ENCODE peak calls at places on chromosomes 4 and X, in seven cellular contexts. J, Y, M, H, B, O and U are unnamed samples.

GRCh38 chrX:118824173-118824782 is 654 bp downstream of the ZCCHC12 start:
- DNase-seq in J (no peak), B (no peak), O (peak), Y (no peak), M (peak), H (no peak), U (no peak)

GRCh38 chr4:159003420-159004253 is 99.2 kb upstream of the RAPGEF2 start:
- DNase-seq in M (no peak), B (no peak), H (no peak), J (no peak), Y (no peak), O (peak), U (no peak)

GRCh38 chr4:10878861-10879260 is 194.3 kb upstream of the CLNK start:
- DNase-seq in M (no peak), B (no peak), Y (no peak), J (no peak), H (no peak), O (no peak), U (no peak)

GRCh38 chr4:72326692-72327632 is 242.1 kb downstream of the ADAMTS3 start:
- DNase-seq in H (no peak), J (peak), Y (no peak), O (peak), M (peak), B (peak), U (peak)

GRCh38 chr4:128424524-128425195 is 137.0 kb upstream of the PGRMC2 start:
- DNase-seq in J (no peak), Y (no peak), B (no peak), M (no peak), H (no peak), O (no peak), U (peak)

GRCh38 chr4:158605393-158605792 is 66.3 kb downstream of the C4orf46 start:
- DNase-seq in J (no peak), B (no peak), Y (no peak), H (no peak), O (no peak), M (no peak), U (no peak)

GRCh38 chrX:7054219-7055206 is 93.0 kb upstream of the STS start:
- DNase-seq in H (no peak), B (no peak), O (peak), J (no peak), Y (no peak), M (no peak), U (no peak)

GRCh38 chr4:2256156-2256731 is 5.7 kb downstream of the MXD4 start:
- DNase-seq in O (no peak), Y (no peak), J (no peak), B (no peak), M (peak), H (no peak), U (no peak)

GRCh38 chrX:67351411-67351810 is 192.4 kb upstream of the AR start:
- DNase-seq in O (no peak), Y (no peak), M (no peak), H (no peak), J (no peak), B (no peak), U (no peak)

GRCh38 chr4:54657194-54657555 is 582 bp upstream of the KIT start:
- DNase-seq in B (no peak), H (no peak), J (no peak), Y (no peak), M (peak), O (peak), U (no peak)

GRCh38 chr4:61886180-61886579 is 686.1 kb downstream of the ADGRL3 start:
- DNase-seq in O (no peak), B (no peak), H (no peak), J (no peak), M (no peak), Y (no peak), U (no peak)

GRCh38 chr4:7584760-7585159 is 150.0 kb upstream of the PSAPL1 start:
- DNase-seq in Y (no peak), H (no peak), O (no peak), B (no peak), J (no peak), M (no peak), U (no peak)

GRCh38 chr4:40311811-40312346 is 23.3 kb upstream of the CHRNA9 start:
- DNase-seq in Y (no peak), M (no peak), J (no peak), H (no peak), O (no peak), B (peak), U (no peak)

GRCh38 chr4:51840791-51841190 is 2.2 kb upstream of the DCUN1D4 start:
- DNase-seq in M (no peak), Y (no peak), O (no peak), B (no peak), J (no peak), H (no peak), U (no peak)

GRCh38 chrX:13520931-13521330 is 48.5 kb upstream of the EGFL6 start:
- DNase-seq in J (no peak), O (no peak), B (no peak), M (no peak), H (no peak), Y (no peak), U (no peak)

GRCh38 chr4:41379230-41379629 is 122.5 kb downstream of the UCHL1 start:
- DNase-seq in M (no peak), H (no peak), O (no peak), Y (no peak), B (no peak), J (no peak), U (no peak)

GRCh38 chr4:721261-722171 is 15.9 kb downstream of the PCGF3 start:
- DNase-seq in J (no peak), O (no peak), M (no peak), H (no peak), B (no peak), Y (no peak), U (no peak)

GRCh38 chrX:16658284-16658683 is 8.3 kb downstream of the S100G start:
- DNase-seq in M (no peak), Y (no peak), O (no peak), H (no peak), J (no peak), B (no peak), U (no peak)

GRCh38 chr4:121070696-121071639 is 1.4 kb downstream of the NDNF start:
- DNase-seq in J (peak), O (peak), B (peak), Y (peak), H (no peak), M (peak), U (no peak)

GRCh38 chr4:69823481-69824186 is 36.3 kb downstream of the SULT1E1 start:
- DNase-seq in Y (peak), M (peak), J (peak), O (peak), B (peak), H (no peak), U (no peak)

GRCh38 chr4:99013402-99013843 is 17.9 kb downstream of the METAP1 start:
- DNase-seq in H (no peak), B (no peak), J (no peak), M (no peak), O (no peak), Y (no peak), U (no peak)

GRCh38 chrX:116272328-116272727 is 101.8 kb downstream of the AGTR2 start:
- DNase-seq in Y (no peak), B (peak), J (peak), O (no peak), M (no peak), H (no peak), U (peak)

GRCh38 chrX:32448320-32448719 is 763.0 kb downstream of the DMD start:
- DNase-seq in O (no peak), B (no peak), J (peak), Y (no peak), M (no peak), H (peak), U (no peak)

GRCh38 chr4:10172278-10173038 is 55.9 kb upstream of the WDR1 start:
- DNase-seq in B (no peak), H (no peak), O (peak), M (no peak), J (no peak), Y (no peak), U (no peak)

GRCh38 chr4:124044867-124045266 is 648.3 kb downstream of the SPRY1 start:
- DNase-seq in H (no peak), M (no peak), B (no peak), O (no peak), J (no peak), Y (no peak), U (no peak)

GRCh38 chr4:100022792-100023222 is 72.7 kb upstream of the H2AZ1 start:
- DNase-seq in J (no peak), H (no peak), O (peak), B (no peak), Y (no peak), M (peak), U (no peak)

GRCh38 chrX:150489359-150490015 is 78.9 kb upstream of the MTM1 start:
- DNase-seq in H (no peak), B (no peak), Y (no peak), M (no peak), O (no peak), J (no peak), U (no peak)

GRCh38 chr4:26779224-26779623 is 81.4 kb upstream of the STIM2 start:
- DNase-seq in H (no peak), J (no peak), O (no peak), B (no peak), M (no peak), Y (no peak), U (no peak)

GRCh38 chr4:138632856-138633255 is 382.7 kb upstream of the NOCT start:
- DNase-seq in H (no peak), O (no peak), J (no peak), M (no peak), Y (no peak), B (no peak), U (peak)

GRCh38 chrX:57417827-57418226 is 131.3 kb downstream of the FAAH2 start:
- DNase-seq in O (no peak), M (no peak), B (no peak), Y (no peak), J (no peak), H (peak), U (no peak)

GRCh38 chr4:44118971-44119680 is 329.5 kb downstream of the KCTD8 start:
- DNase-seq in J (no peak), O (no peak), H (no peak), B (no peak), M (no peak), Y (no peak), U (no peak)

GRCh38 chrX:95318882-95319281 is 1365.8 kb upstream of the DIAPH2 start:
- DNase-seq in Y (no peak), M (peak), J (no peak), B (peak), O (peak), H (no peak), U (peak)

GRCh38 chr4:43776371-43776770 is 672.2 kb downstream of the KCTD8 start:
- DNase-seq in O (no peak), Y (no peak), H (no peak), B (no peak), M (peak), J (peak), U (no peak)

GRCh38 chr4:132065940-132066495 is 1083.1 kb upstream of the PCDH10 start:
- DNase-seq in J (no peak), B (no peak), Y (no peak), O (no peak), H (no peak), M (no peak), U (no peak)

GRCh38 chrX:40300286-40300890 is 202.6 kb upstream of the BCOR start:
- DNase-seq in M (no peak), B (no peak), H (no peak), O (peak), J (peak), Y (no peak), U (no peak)

GRCh38 chr4:76614589-76614988 is 179.6 kb downstream of the SHROOM3 start:
- DNase-seq in H (no peak), J (no peak), Y (no peak), M (no peak), O (no peak), B (no peak), U (no peak)

GRCh38 chrX:9770319-9770718 is 4.7 kb upstream of the GPR143 start:
- DNase-seq in J (no peak), O (no peak), M (no peak), H (no peak), Y (no peak), B (no peak), U (no peak)